ENCODE peak calls at places on chromosomes 4 and X, in four cellular contexts. M is GM12878, Q is K562, X is HepG2. U is an unnamed sample.

GRCh38 chrX:149949743-149950436 is 11.6 kb upstream of the EOLA2 start:
- DNase-seq in Q (no peak), X (no peak), M (no peak), U (no peak)

GRCh38 chr4:105451346-105451745 is 22.5 kb downstream of the PPA2 start:
- DNase-seq in Q (no peak), X (no peak), M (no peak), U (no peak)

GRCh38 chrX:43586855-43587254 is 69.2 kb upstream of the MAOA start:
- DNase-seq in X (no peak), M (no peak), Q (no peak), U (no peak)

GRCh38 chr4:3519468-3520264 is 12.6 kb downstream of the LRPAP1 start:
- DNase-seq in M (no peak), Q (no peak), X (no peak), U (no peak)

GRCh38 chrX:34875204-34875603 is 67.4 kb upstream of the FAM47B start:
- DNase-seq in X (no peak), M (no peak), Q (no peak), U (peak)

GRCh38 chr4:53592686-53593641 is 1.7 kb upstream of the LNX1 start:
- DNase-seq in M (no peak), Q (peak), X (no peak), U (peak)

GRCh38 chr4:130025701-130026100 is 929.7 kb downstream of the C4orf33 start:
- DNase-seq in M (no peak), X (no peak), Q (no peak), U (no peak)

GRCh38 chr4:118867311-118868067 is 21.2 kb upstream of the SYNPO2 start:
- DNase-seq in M (no peak), Q (no peak), X (no peak), U (no peak)

GRCh38 chr4:152843476-152844107 is 63.8 kb downstream of the ARFIP1 start:
- DNase-seq in Q (no peak), M (no peak), X (peak), U (no peak)

GRCh38 chrX:85114776-85115175 is 111.1 kb downstream of the APOOL start:
- DNase-seq in M (no peak), Q (no peak), X (no peak), U (no peak)
- TF ChIP-seq CTCF in M (peak), Q (no peak), X (no peak), U (no peak)

GRCh38 chrX:142998447-142999208 is 27.1 kb upstream of the SPANXN4 start:
- DNase-seq in Q (no peak), M (no peak), X (no peak), U (no peak)

GRCh38 chrX:142999209-142999720 is 26.5 kb upstream of the SPANXN4 start:
- DNase-seq in M (no peak), X (no peak), Q (no peak), U (no peak)

DNA sequence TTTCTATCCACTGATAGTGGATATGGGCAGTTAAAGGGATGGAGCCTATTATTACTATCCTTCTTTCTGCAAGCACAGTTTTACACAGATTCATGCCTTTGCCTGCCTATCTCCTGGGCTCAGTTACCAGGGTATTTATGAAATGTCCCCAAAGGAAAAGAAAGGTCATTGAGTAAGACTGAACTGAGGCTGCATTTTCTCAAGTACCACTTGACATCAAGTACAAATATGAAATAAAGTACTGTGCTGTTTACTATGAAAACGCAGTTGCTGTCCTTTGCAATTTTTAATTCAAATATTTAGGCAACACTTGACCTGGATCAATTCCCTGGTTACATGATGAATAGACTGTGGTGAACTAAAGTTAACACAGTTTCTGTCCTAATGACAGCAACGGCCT is 23.5 kb upstream of the SPANXN4 start:
- DNase-seq in Q (no peak), M (no peak), X (no peak), U (no peak)
- TF ChIP-seq CHD4 in Q (no peak), M (no peak), X (no peak), U (no peak)

GRCh38 chrX:68935362-68935761 is 106.5 kb downstream of the EFNB1 start:
- DNase-seq in M (no peak), X (no peak), Q (no peak), U (no peak)
- TF ChIP-seq CEBPB in M (no peak), X (no peak), Q (no peak), U (no peak)

DNA sequence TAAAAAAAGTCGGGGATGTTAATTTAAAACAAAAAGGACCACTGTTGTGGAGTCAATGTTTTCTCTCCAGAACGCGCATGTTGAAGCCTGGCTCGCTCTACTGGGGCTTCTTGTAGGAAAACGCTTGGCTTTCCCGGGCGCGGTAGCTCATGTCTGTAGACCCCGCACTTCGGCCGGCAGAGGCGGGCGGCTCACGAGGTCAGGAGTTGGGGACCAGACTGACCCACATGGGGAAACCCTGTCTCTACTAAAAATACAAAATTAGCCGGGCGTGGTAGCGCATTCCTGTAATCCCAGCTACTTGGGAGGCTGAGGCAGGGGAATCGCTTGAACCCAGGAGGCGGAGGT is 15.6 kb downstream of the NELFA start:
- DNase-seq in X (no peak), Q (no peak), M (no peak), U (no peak)
- TF ChIP-seq CTCF in X (no peak), Q (no peak), M (no peak), U (no peak)

GRCh38 chrX:65522739-65523372 is 11.7 kb downstream of the LAS1L start:
- DNase-seq in Q (no peak), X (no peak), M (no peak), U (no peak)
- TF ChIP-seq CHD4 in Q (no peak), X (no peak), M (no peak), U (no peak)

GRCh38 chr4:183987529-183987946 is 82.4 kb downstream of the STOX2 start:
- DNase-seq in X (no peak), Q (peak), M (no peak), U (peak)
- TF ChIP-seq CEBPB in X (no peak), Q (no peak), M (no peak), U (no peak)

GRCh38 chrX:33741807-33742206 is 390.3 kb downstream of the FAM47A start:
- DNase-seq in Q (peak), M (no peak), X (no peak), U (no peak)
- TF ChIP-seq CTCF in Q (no peak), M (no peak), X (no peak), U (no peak)

DNA sequence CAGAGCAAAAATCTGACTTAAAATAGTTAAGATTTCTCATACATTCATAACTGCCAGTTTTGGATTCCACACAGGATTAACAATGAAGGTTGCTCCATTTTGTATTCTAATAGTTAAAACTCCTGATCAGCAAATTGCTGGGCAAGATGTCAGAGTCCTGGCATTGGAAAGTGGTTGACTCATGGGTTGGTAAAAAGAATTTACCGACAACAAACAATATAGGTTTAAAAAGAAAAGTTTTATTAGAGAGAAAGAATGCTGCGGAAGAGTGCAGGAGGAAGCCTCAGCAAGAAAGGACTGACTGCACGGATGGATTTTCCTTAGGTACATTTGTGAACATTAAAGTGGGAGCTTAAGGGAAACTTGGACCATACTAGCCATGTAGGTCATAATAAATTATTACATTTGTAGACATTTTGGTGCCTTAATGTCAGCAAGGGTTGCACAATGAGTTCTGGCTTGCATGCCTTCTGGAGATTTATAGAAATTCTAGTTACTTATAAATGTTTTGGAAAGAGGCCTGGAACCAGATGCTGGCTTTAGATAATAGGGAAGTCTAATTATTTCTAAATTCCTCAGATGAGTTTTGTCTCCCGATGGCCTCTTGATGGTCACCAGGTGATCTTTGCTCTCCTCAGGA is 25.4 kb upstream of the IL2 start:
- DNase-seq in Q (no peak), M (no peak), X (no peak), U (no peak)
- TF ChIP-seq CHD4 in Q (no peak), M (no peak), X (no peak), U (no peak)

GRCh38 chrX:111098874-111099273 is 2.9 kb downstream of the PAK3 start:
- DNase-seq in X (peak), M (no peak), Q (peak), U (peak)

GRCh38 chrX:111101580-111101979 is 5.6 kb downstream of the PAK3 start:
- DNase-seq in M (no peak), X (no peak), Q (no peak), U (no peak)

GRCh38 chrX:111100191-111100590 is 4.2 kb downstream of the PAK3 start:
- DNase-seq in M (no peak), Q (peak), X (peak), U (peak)

GRCh38 chrX:111090458-111090857 is 5.5 kb upstream of the PAK3 start:
- DNase-seq in M (no peak), Q (no peak), X (no peak), U (no peak)

GRCh38 chrX:111095974-111096870 is at the start of gene PAK3:
- DNase-seq in X (no peak), M (no peak), Q (no peak), U (peak)
- TF ChIP-seq CEBPB in X (no peak), M (no peak), Q (no peak), U (no peak)

GRCh38 chrX:21929209-21929608 is 11.3 kb upstream of the SMS start:
- DNase-seq in X (no peak), M (no peak), Q (no peak), U (no peak)

GRCh38 chrX:21930986-21931385 is 9.5 kb upstream of the SMS start:
- DNase-seq in X (no peak), M (no peak), Q (no peak), U (no peak)

GRCh38 chrX:21932277-21932996 is 8.1 kb upstream of the SMS start:
- DNase-seq in M (no peak), Q (no peak), X (peak), U (peak)

GRCh38 chrX:21934414-21934813 is 6.1 kb upstream of the SMS start:
- DNase-seq in X (no peak), M (no peak), Q (no peak), U (peak)

GRCh38 chrX:21933077-21933476 is 7.4 kb upstream of the SMS start:
- DNase-seq in M (no peak), Q (peak), X (no peak), U (no peak)
- TF ChIP-seq CTCF in M (no peak), Q (no peak), X (no peak), U (no peak)